ENCODE peak calls at places on chromosome 11, in six cellular contexts. V is NCI-H510A, B is neuronal stem cell, O is T-helper 9 cell, J is cardiac septum, S is A549. R is an unnamed sample.

GRCh38 chr11:134538793-134539192 is 126.8 kb upstream of the B3GAT1 start:
- DNase-seq in V (no peak), B (no peak), O (no peak), J (peak), S (no peak), R (peak)

GRCh38 chr11:72242141-72242540 is 1.8 kb downstream of the PHOX2A start:
- DNase-seq in V (no peak), B (no peak), O (no peak), J (no peak), S (no peak), R (no peak)

GRCh38 chr11:120645639-120646038 is 134.1 kb downstream of the GRIK4 start:
- DNase-seq in V (no peak), B (peak), O (no peak), J (no peak), S (no peak), R (peak)

GRCh38 chr11:112499153-112499907 is 238.7 kb upstream of the PLET1 start:
- DNase-seq in V (no peak), B (no peak), O (no peak), J (no peak), S (no peak), R (no peak)

GRCh38 chr11:15216678-15217077 is 102.0 kb downstream of the INSC start:
- DNase-seq in V (no peak), B (no peak), O (no peak), J (no peak), S (no peak), R (no peak)

GRCh38 chr11:114522818-114523217 is 36.9 kb downstream of the NXPE1 start:
- DNase-seq in V (no peak), B (no peak), O (no peak), J (no peak), S (no peak), R (no peak)

GRCh38 chr11:93221539-93221938 is 23.7 kb upstream of the SLC36A4 start:
- DNase-seq in V (peak), B (no peak), O (no peak), J (no peak), S (no peak), R (no peak)

GRCh38 chr11:11706022-11706421 is 84.2 kb upstream of the GALNT18 start:
- DNase-seq in V (no peak), B (no peak), O (no peak), J (no peak), S (no peak), R (no peak)

R was measured in upper lobe of right lung.